ENCODE peak calls at places on chromosomes 3 and 15, in nine cellular contexts. K is cardiac muscle cell, T is pancreas, H is HCT116, F is heart left ventricle, X is OCI-LY7, U is transverse colon, A is thoracic aorta, G is ovary. B is an unnamed sample.

GRCh38 chr15:77836116-77836798 is 203.5 kb upstream of the LINGO1 start:
- DNase-seq in U (no peak), K (peak; percentile 57), F (no peak), X (peak; percentile 56), A (no peak), H (peak; percentile 26), T (no peak), G (no peak), B (peak; percentile 88)

GRCh38 chr15:33910741-33911140 is 57.6 kb upstream of the CHRM5 start:
- DNase-seq in T (no peak), A (no peak), X (no peak), H (no peak), G (no peak), K (no peak), F (no peak), U (no peak), B (no peak)

GRCh38 chr3:157752952-157753351 is 249.7 kb upstream of the VEPH1 start:
- DNase-seq in U (no peak), H (no peak), T (no peak), K (no peak), A (no peak), F (no peak), G (no peak), X (no peak), B (no peak)

GRCh38 chr3:42159706-42160472 is 68.7 kb downstream of the TRAK1 start:
- DNase-seq in K (peak; percentile 89), H (peak; percentile 59), T (peak; percentile 79), G (no peak), X (peak; percentile 88), F (peak; percentile 47), U (peak; percentile 87), A (no peak), B (peak; percentile 85)

GRCh38 chr3:37892917-37893595 is 31.4 kb downstream of the CTDSPL start:
- DNase-seq in G (no peak), A (no peak), T (no peak), U (no peak), X (no peak), K (peak; percentile 22), H (no peak), F (peak; percentile 71), B (no peak)

GRCh38 chr15:75237316-75237982 is 20.7 kb upstream of the GOLGA6C start:
- DNase-seq in F (no peak), K (no peak), U (no peak), G (no peak), X (no peak), T (no peak), A (no peak), H (no peak), B (no peak)

GRCh38 chr15:89728254-89728653 is 22.8 kb downstream of the MESP1 start:
- DNase-seq in G (no peak), A (no peak), K (no peak), H (no peak), X (no peak), F (no peak), U (no peak), T (no peak), B (no peak)

GRCh38 chr15:95825672-95826387 is 504.7 kb upstream of the NR2F2 start:
- DNase-seq in F (no peak), T (no peak), A (no peak), G (no peak), U (no peak), X (no peak), K (no peak), H (no peak), B (no peak)

GRCh38 chr15:92014461-92015030 is 161.0 kb downstream of the SLCO3A1 start:
- DNase-seq in T (no peak), X (peak; percentile 39), A (no peak), U (no peak), G (no peak), K (no peak), F (no peak), H (no peak), B (peak; percentile 68)

GRCh38 chr3:46297658-46298423 is 55.6 kb downstream of the CCR3 start:
- DNase-seq in X (no peak), U (peak; percentile 49), G (no peak), A (no peak), K (no peak), H (no peak), T (no peak), F (no peak), B (no peak)

GRCh38 chr15:40466426-40467259 is 4.1 kb upstream of the CHST14 start:
- DNase-seq in H (no peak), G (no peak), A (no peak), K (no peak), T (no peak), X (no peak), F (no peak), U (no peak), B (no peak)

GRCh38 chr15:99070268-99070667 is 34.6 kb upstream of the SYNM start:
- DNase-seq in H (no peak), K (no peak), A (no peak), T (no peak), F (no peak), U (no peak), G (no peak), X (no peak), B (no peak)

GRCh38 chr15:60389261-60390077 is 8.3 kb downstream of the ANXA2 start:
- DNase-seq in T (no peak), K (no peak), X (no peak), A (no peak), G (no peak), F (no peak), U (no peak), H (no peak), B (no peak)

GRCh38 chr3:172629470-172629869 is 81.4 kb downstream of the NCEH1 start:
- DNase-seq in U (no peak), F (no peak), A (no peak), G (no peak), K (no peak), T (no peak), X (no peak), H (no peak), B (no peak)

GRCh38 chr3:136464502-136464901 is 214.4 kb downstream of the PCCB start:
- DNase-seq in U (no peak), T (no peak), X (no peak), H (no peak), K (no peak), F (no peak), A (no peak), G (no peak), B (no peak)
- H3K4me3 ChIP-seq in U (no peak overlapping the region), T (no peak overlapping the region), X (no peak overlapping the region), H (no peak overlapping the region), K (no peak overlapping the region), F (no peak overlapping the region), A (no peak overlapping the region), G (no peak overlapping the region), B (no peak overlapping the region)

DNA sequence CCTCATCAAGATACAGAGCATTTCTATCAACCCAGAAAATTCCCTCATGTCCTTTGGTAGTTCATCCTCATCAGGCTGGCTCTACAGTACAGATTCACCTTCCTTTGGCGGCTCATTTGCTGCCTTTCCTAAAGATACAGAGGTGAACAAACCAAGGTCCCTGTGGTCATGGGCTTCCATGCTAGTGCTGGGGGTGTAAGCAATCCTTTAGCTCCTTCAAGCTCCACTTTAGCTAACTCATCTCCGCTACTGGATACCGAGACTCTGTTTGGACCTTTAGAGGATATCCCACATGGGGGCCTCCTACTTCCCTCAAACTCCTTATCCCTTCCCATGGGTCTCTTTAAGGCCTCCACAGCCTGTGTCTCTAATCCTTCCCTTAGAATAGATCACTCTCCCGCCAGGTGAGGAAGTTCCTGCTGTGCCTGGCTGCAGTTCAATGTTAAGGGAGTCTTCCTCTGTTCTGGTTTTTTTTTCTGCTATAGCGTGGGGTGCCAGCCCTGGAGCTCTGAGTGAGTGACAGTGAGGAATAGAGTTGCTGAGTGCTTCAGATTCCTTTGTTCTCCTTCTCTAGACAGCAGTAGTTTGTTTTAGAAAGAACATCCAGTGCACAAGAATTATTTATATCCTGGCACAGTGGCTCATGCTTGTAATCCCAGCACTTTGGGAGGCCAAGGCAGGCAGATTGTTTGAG is 30.7 kb downstream of the CLEC3B start:
- DNase-seq in X (no peak), T (no peak), U (no peak), A (no peak), K (peak; percentile 36), G (no peak), H (no peak), F (no peak), B (peak; percentile 33)
- H3K4me1 ChIP-seq in X (no peaks in the 10 kb centered on the region), T (no peaks in the 10 kb centered on the region), U (peaks cover 3% of the 10 kb centered on the region), A (peaks cover 67% of the 10 kb centered on the region), K (no peaks in the 10 kb centered on the region), G (no peaks in the 10 kb centered on the region), H (peaks cover 30% of the 10 kb centered on the region), F (peaks cover 10% of the 10 kb centered on the region), B (peaks cover 5% of the 10 kb centered on the region)

GRCh38 chr3:72341380-72341770 is 506.9 kb downstream of the SHQ1 start:
- DNase-seq in G (no peak), T (no peak), U (no peak), A (no peak), X (no peak), K (no peak), F (no peak), H (no peak), B (no peak)
- H3K27ac ChIP-seq in G (no peak overlapping the region), T (no peak overlapping the region), U (no peak overlapping the region), A (no peak overlapping the region), X (no peak overlapping the region), K (no peak overlapping the region), F (no peak overlapping the region), H (no peak overlapping the region), B (no peak overlapping the region)

GRCh38 chr15:66251065-66251789 is 2.3 kb downstream of the MEGF11 start:
- DNase-seq in X (no peak), H (no peak), G (no peak), A (no peak), F (no peak), K (no peak), T (no peak), U (no peak), B (no peak)

GRCh38 chr15:66252411-66253295 is 897 bp downstream of the MEGF11 start:
- DNase-seq in F (peak; percentile 30), K (peak; percentile 79), U (peak; percentile 46), X (peak; percentile 53), G (peak; percentile 53), A (no peak), T (peak; percentile 63), H (peak; percentile 27), B (no peak)

GRCh38 chr15:66253643-66254363 is at the start of gene MEGF11:
- DNase-seq in T (no peak), U (peak; percentile 13), F (peak; percentile 23), H (no peak), A (no peak), X (no peak), K (peak; percentile 57), G (peak; percentile 38), B (no peak)

GRCh38 chr15:66253296-66253642 is 281 bp downstream of the MEGF11 start:
- DNase-seq in H (no peak), U (no peak), A (no peak), X (no peak), F (no peak), K (no peak), T (no peak), G (no peak), B (no peak)

DNA sequence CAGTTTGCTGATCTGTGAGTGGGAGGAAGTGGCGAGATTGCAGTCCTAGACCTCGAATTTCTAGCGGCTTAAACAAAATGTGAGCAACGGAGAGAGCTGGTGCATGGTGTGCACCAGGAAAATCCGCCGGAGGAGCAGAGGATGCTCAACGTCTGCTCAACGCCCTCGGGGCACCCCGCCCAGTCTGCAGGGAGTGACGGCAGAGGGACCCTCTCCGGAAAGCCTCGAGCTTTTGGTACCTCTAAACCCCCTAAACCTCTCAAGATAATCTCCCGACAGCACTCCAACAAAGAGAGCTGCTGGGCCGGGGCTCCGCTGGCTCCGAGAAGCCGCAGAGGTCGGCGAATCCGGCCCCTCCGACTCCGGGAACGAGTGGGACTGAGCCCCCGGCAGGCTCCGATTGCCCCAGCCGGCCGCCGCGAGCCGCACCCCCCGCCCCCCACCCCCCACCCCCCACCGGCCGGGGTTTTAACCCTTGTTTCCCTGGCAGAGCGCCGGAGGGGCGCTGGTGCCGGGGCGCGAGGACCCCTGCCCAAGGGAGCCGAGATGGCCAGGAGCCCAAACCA is 1.7 kb downstream of the MEGF11 start:
- DNase-seq in X (no peak), H (no peak), T (no peak), K (peak; percentile 8), U (no peak), G (no peak), A (no peak), F (no peak), B (no peak)
- H3K4me3 ChIP-seq in X (no peak overlapping the region), H (peak overlapping the region; percentile 65), T (peak overlapping the region; percentile 45), K (peak overlapping the region; percentile 54), U (no peak overlapping the region), G (peak overlapping the region; percentile 48), A (peak overlapping the region; percentile 78), F (peak overlapping the region; percentile 49), B (no peak overlapping the region)